ENCODE peak calls at places on chromosome 17, in ten cellular contexts. F is NCI-H1417; S is T-cell; J is NCI-H187; G is transverse colon; Y is SJSA1; R is neural crest cell; Q is stimulated activated CD8-positive, alpha-beta memory T cell treated with anti-CD3 and anti-CD28 coated beads, Interleukin-15, amount 100 ng/mL, for 4 hours; T is osteocyte; B is stimulated activated CD4-positive, alpha-beta T cell treated with anti-CD3 and anti-CD28 coated beads, Interleukin-1b, Interleukin-23, amount 100 ng/mL, for 24 hours. I is an unnamed sample.

GRCh38 chr17:78651551-78651950 is 74.4 kb upstream of the DNAH17 start:
- DNase-seq in S (no peak), Q (no peak), F (no peak), B (no peak), Y (no peak), G (no peak), J (no peak), T (no peak), R (no peak), I (no peak)

GRCh38 chr17:79114455-79115301 is 40.1 kb downstream of the ENGASE start:
- DNase-seq in T (no peak), F (peak; percentile 89), G (peak; percentile 64), B (no peak), Y (no peak), Q (no peak), J (peak; percentile 93), S (no peak), R (no peak), I (peak; percentile 84)

GRCh38 chr17:1055751-1056645 is 59.1 kb downstream of the TIMM22 start:
- DNase-seq in F (peak; percentile 25), T (no peak), S (peak; percentile 9), Y (peak; percentile 31), J (no peak), G (peak; percentile 41), B (no peak), R (peak; percentile 76), Q (no peak), I (peak; percentile 89)

GRCh38 chr17:27390540-27390939 is 65.7 kb upstream of the KSR1 start:
- DNase-seq in T (no peak), B (no peak), S (no peak), R (no peak), F (no peak), Q (no peak), Y (no peak), J (no peak), G (no peak), I (no peak)

GRCh38 chr17:45170976-45171337 is 9.3 kb downstream of the HEXIM2 start:
- DNase-seq in S (no peak), Q (no peak), F (no peak), T (no peak), G (peak; percentile 50), Y (peak; percentile 44), B (no peak), R (no peak), J (no peak), I (no peak)

GRCh38 chr17:4136373-4136772 is 6.5 kb downstream of the ZZEF1 start:
- DNase-seq in Y (no peak), R (no peak), B (no peak), S (no peak), T (no peak), F (no peak), G (peak; percentile 66), J (no peak), Q (no peak), I (no peak)

GRCh38 chr17:60604686-60605334 is 4.8 kb downstream of the PPM1D start:
- DNase-seq in Q (no peak), B (no peak), Y (peak; percentile 44), R (no peak), T (no peak), J (no peak), S (no peak), F (no peak), G (no peak), I (no peak)

GRCh38 chr17:50047488-50048126 is 8.3 kb upstream of the ITGA3 start:
- DNase-seq in G (no peak), S (no peak), Y (peak; percentile 93), F (no peak), T (no peak), B (no peak), J (no peak), R (no peak), Q (no peak), I (peak; percentile 11)

GRCh38 chr17:75573540-75573957 is 14.1 kb upstream of the MYO15B start:
- DNase-seq in Y (no peak), S (no peak), J (no peak), T (no peak), F (no peak), B (no peak), G (no peak), Q (no peak), R (no peak), I (no peak)

GRCh38 chr17:57009737-57010445 is 32.0 kb downstream of the SCPEP1 start:
- DNase-seq in B (no peak), F (peak; percentile 71), R (peak; percentile 52), S (peak; percentile 12), G (peak; percentile 73), Q (peak; percentile 3), Y (peak; percentile 26), J (peak; percentile 48), T (no peak), I (peak; percentile 39)

GRCh38 chr17:45294506-45294905 is 22.3 kb downstream of the MAP3K14 start:
- DNase-seq in Q (no peak), R (no peak), G (no peak), S (no peak), Y (no peak), T (no peak), J (no peak), F (no peak), B (no peak), I (no peak)

GRCh38 chr17:59105852-59106462 is 723 bp downstream of the TRIM37 start:
- DNase-seq in R (no peak), G (peak; percentile 73), T (peak; percentile 85), J (peak; percentile 14), F (peak; percentile 83), B (peak; percentile 35), S (peak; percentile 61), Y (no peak), Q (peak; percentile 60), I (no peak)

GRCh38 chr17:61815863-61816523 is 47.3 kb downstream of the BRIP1 start:
- DNase-seq in B (no peak), T (no peak), Y (no peak), Q (no peak), R (no peak), G (no peak), F (peak; percentile 38), S (no peak), J (no peak), I (no peak)

GRCh38 chr17:83064732-83065659 is 14.4 kb upstream of the METRNL start:
- DNase-seq in T (no peak), Y (no peak), S (no peak), G (peak; percentile 76), R (no peak), B (no peak), Q (no peak), F (no peak), J (no peak), I (no peak)

I was measured in D721Med.